ENCODE peak calls at places on chromosome 6, in eight cellular contexts. I, L, D, R, C, S, E and J are unnamed samples.

GRCh38 chr6:10414766-10415592 is at the start of gene TFAP2A:
- DNase-seq in I (no peak), L (no peak), D (no peak), R (peak), C (no peak), S (peak), E (no peak), J (no peak)

GRCh38 chr6:113351183-113351834 is 505.8 kb upstream of the MARCKS start:
- DNase-seq in I (no peak), L (no peak), D (peak), R (peak), C (no peak), S (no peak), E (peak), J (no peak)

GRCh38 chr6:73704260-73704659 is 8.3 kb downstream of the CD109 start:
- DNase-seq in I (no peak), L (no peak), D (no peak), R (peak), C (no peak), S (no peak), E (no peak), J (no peak)

GRCh38 chr6:42547407-42548329 is 16.2 kb upstream of the UBR2 start:
- DNase-seq in I (peak), L (peak), D (peak), R (peak), C (peak), S (peak), E (peak), J (peak)

GRCh38 chr6:14447240-14447639 is 329.7 kb downstream of the CD83 start:
- DNase-seq in I (no peak), L (no peak), D (no peak), R (no peak), C (no peak), S (no peak), E (no peak), J (no peak)

GRCh38 chr6:13290335-13290734 is 38.0 kb downstream of the TBC1D7 start:
- DNase-seq in I (no peak), L (no peak), D (no peak), R (no peak), C (no peak), S (no peak), E (no peak), J (no peak)

GRCh38 chr6:17790486-17790885 is 83.8 kb upstream of the NUP153 start:
- DNase-seq in I (no peak), L (no peak), D (no peak), R (peak), C (no peak), S (no peak), E (no peak), J (no peak)

GRCh38 chr6:109239918-109240321 is 142.3 kb downstream of the CD164 start:
- DNase-seq in I (no peak), L (no peak), D (peak), R (peak), C (no peak), S (no peak), E (no peak), J (no peak)

GRCh38 chr6:33118525-33119123 is 42.8 kb downstream of the HLA-DPB1 start:
- DNase-seq in I (no peak), L (peak), D (peak), R (peak), C (peak), S (no peak), E (peak), J (peak)

GRCh38 chr6:159252955-159253508 is 83.8 kb downstream of the FNDC1 start:
- DNase-seq in I (no peak), L (peak), D (no peak), R (peak), C (no peak), S (peak), E (peak), J (no peak)

GRCh38 chr6:149210376-149210775 is 107.1 kb upstream of the TAB2 start:
- DNase-seq in I (no peak), L (no peak), D (no peak), R (peak), C (no peak), S (no peak), E (no peak), J (no peak)

GRCh38 chr6:22409487-22409886 is 112.7 kb upstream of the PRL start:
- DNase-seq in I (no peak), L (no peak), D (no peak), R (no peak), C (no peak), S (no peak), E (no peak), J (no peak)

GRCh38 chr6:145669627-145670034 is 65.7 kb downstream of the EPM2A start:
- DNase-seq in I (no peak), L (no peak), D (no peak), R (peak), C (no peak), S (no peak), E (no peak), J (no peak)

GRCh38 chr6:161922631-161923119 is 648.8 kb upstream of the AGPAT4 start:
- DNase-seq in I (no peak), L (peak), D (peak), R (peak), C (peak), S (no peak), E (peak), J (no peak)

GRCh38 chr6:166955121-166955864 is 1.1 kb downstream of the RNASET2 start:
- DNase-seq in I (peak), L (peak), D (no peak), R (no peak), C (peak), S (peak), E (no peak), J (peak)

GRCh38 chr6:128723667-128724066 is 159.3 kb upstream of the LAMA2 start:
- DNase-seq in I (no peak), L (no peak), D (no peak), R (peak), C (no peak), S (no peak), E (no peak), J (no peak)

GRCh38 chr6:33802186-33803061 is 1.4 kb downstream of the MLN start:
- DNase-seq in I (no peak), L (no peak), D (no peak), R (peak), C (no peak), S (no peak), E (no peak), J (no peak)

GRCh38 chr6:106005013-106005412 is 81.1 kb upstream of the PRDM1 start:
- DNase-seq in I (no peak), L (no peak), D (no peak), R (no peak), C (no peak), S (no peak), E (no peak), J (no peak)

GRCh38 chr6:116434056-116434725 is 27.0 kb upstream of the CALHM6 start:
- DNase-seq in I (no peak), L (no peak), D (no peak), R (no peak), C (no peak), S (no peak), E (no peak), J (no peak)

GRCh38 chr6:55395836-55396235 is 68.6 kb downstream of the GFRAL start:
- DNase-seq in I (no peak), L (no peak), D (no peak), R (no peak), C (no peak), S (no peak), E (no peak), J (no peak)

GRCh38 chr6:15582499-15582898 is 80.3 kb downstream of the DTNBP1 start:
- DNase-seq in I (no peak), L (no peak), D (no peak), R (no peak), C (no peak), S (no peak), E (no peak), J (no peak)

GRCh38 chr6:42402184-42402583 is 49.5 kb downstream of the TRERF1 start:
- DNase-seq in I (no peak), L (no peak), D (no peak), R (peak), C (no peak), S (no peak), E (peak), J (no peak)

GRCh38 chr6:135163440-135163738 is 17.7 kb upstream of the MYB start:
- DNase-seq in I (peak), L (no peak), D (no peak), R (no peak), C (no peak), S (no peak), E (no peak), J (no peak)

GRCh38 chr6:19757036-19757435 is 80.1 kb upstream of the ID4 start:
- DNase-seq in I (no peak), L (no peak), D (no peak), R (peak), C (peak), S (no peak), E (no peak), J (no peak)

GRCh38 chr6:11416936-11417576 is 120.5 kb upstream of the TMEM170B start:
- DNase-seq in I (no peak), L (no peak), D (no peak), R (no peak), C (no peak), S (no peak), E (no peak), J (no peak)

GRCh38 chr6:29723666-29724588 is 693 bp downstream of the HLA-F start:
- DNase-seq in I (peak), L (peak), D (peak), R (peak), C (peak), S (peak), E (no peak), J (peak)